ENCODE peak calls at places on chromosomes 5 and 9, in four cellular contexts. One of them, this sample, is unnamed.

GRCh38 chr9:93033541-93033940 is 25.0 kb upstream of the SUSD3 start:
- DNase-seq in HEK293T: no peak
- DNase-seq in K562: no peak
- DNase-seq in HepG2: no peak
- DNase-seq in this sample: no peak

GRCh38 chr5:74326571-74327338 is 313.8 kb downstream of the ENC1 start:
- DNase-seq in HEK293T: peak
- DNase-seq in K562: peak
- DNase-seq in HepG2: peak
- DNase-seq in this sample: peak

GRCh38 chr5:164013077-164013670 is 507.8 kb downstream of the MAT2B start:
- DNase-seq in K562: peak
- DNase-seq in HepG2: peak
- DNase-seq in HEK293T: peak
- DNase-seq in this sample: peak

GRCh38 chr5:8769631-8770030 is 776.2 kb downstream of the SEMA5A start:
- DNase-seq in HepG2: no peak
- DNase-seq in HEK293T: no peak
- DNase-seq in K562: no peak
- DNase-seq in this sample: no peak

GRCh38 chr5:163645421-163646416 is 140.3 kb downstream of the MAT2B start:
- DNase-seq in HepG2: no peak
- DNase-seq in HEK293T: no peak
- DNase-seq in K562: no peak
- DNase-seq in this sample: no peak

GRCh38 chr9:136346157-136346481 is 17.4 kb downstream of the DNLZ start:
- DNase-seq in HepG2: no peak
- DNase-seq in HEK293T: no peak
- DNase-seq in K562: no peak
- DNase-seq in this sample: no peak

GRCh38 chr5:103059525-103059924 is 60.4 kb downstream of the GIN1 start:
- DNase-seq in HepG2: no peak
- DNase-seq in K562: no peak
- DNase-seq in HEK293T: no peak
- DNase-seq in this sample: no peak

GRCh38 chr5:177468329-177469058 is 4.9 kb downstream of the DBN1 start:
- DNase-seq in HepG2: peak
- DNase-seq in HEK293T: no peak
- DNase-seq in K562: no peak
- DNase-seq in this sample: no peak

DNA sequence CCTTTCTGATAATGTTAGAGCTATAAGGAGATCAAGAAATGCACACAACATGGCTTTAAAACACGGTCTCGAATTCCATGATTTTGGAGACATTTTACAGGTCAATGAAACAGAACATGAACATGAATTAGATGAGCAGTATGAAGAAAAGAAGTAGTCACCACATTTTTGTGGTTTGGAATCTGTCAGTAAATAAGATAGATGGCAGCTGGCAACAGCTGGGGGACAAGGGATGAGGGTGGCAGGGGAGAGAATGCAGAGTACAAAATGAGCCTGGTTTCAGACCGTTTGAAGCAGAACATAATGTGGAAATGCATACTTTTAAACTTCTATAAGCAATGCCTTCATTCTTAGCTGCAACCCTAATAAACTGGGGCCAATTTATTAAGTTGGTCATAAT is 107.1 kb downstream of the OXCT1 start:
- DNase-seq in HEK293T: no peak
- DNase-seq in HepG2: no peak
- DNase-seq in K562: no peak
- DNase-seq in this sample: no peak
- TF ChIP-seq FOXK2 in HEK293T: no peak
- TF ChIP-seq FOXK2 in HepG2: no peak
- TF ChIP-seq FOXK2 in K562: no peak
- TF ChIP-seq FOXK2 in this sample: no peak

GRCh38 chr5:170963521-170963920 is 101.7 kb downstream of the RANBP17 start:
- DNase-seq in HepG2: no peak
- DNase-seq in K562: no peak
- DNase-seq in HEK293T: no peak
- DNase-seq in this sample: no peak
- TF ChIP-seq FOXK2 in HepG2: no peak
- TF ChIP-seq FOXK2 in K562: no peak
- TF ChIP-seq FOXK2 in HEK293T: no peak
- TF ChIP-seq FOXK2 in this sample: no peak

DNA sequence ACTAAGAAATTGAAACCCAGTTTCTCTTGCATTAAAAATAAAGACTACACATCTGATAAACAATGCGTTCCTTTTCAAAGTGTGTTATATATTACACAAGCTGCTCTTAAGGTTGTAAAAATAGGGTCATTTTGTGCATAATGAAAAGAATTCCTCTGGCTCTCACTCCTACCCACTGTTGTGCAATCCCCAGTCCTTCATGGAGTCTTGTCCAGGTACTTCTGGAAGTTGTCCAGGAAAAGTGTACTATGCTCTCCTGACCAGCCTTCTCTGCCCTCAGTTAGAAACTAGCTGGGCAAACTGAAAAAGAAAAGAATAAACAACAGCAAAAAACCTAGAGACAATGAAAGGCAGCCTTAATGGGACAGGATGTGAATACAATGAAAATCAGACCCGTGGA is 345.5 kb upstream of the PAPPA start:
- DNase-seq in HepG2: no peak
- DNase-seq in K562: no peak
- DNase-seq in HEK293T: no peak
- DNase-seq in this sample: no peak
- TF ChIP-seq FOXK2 in HepG2: no peak
- TF ChIP-seq FOXK2 in K562: no peak
- TF ChIP-seq FOXK2 in HEK293T: no peak
- TF ChIP-seq FOXK2 in this sample: no peak

GRCh38 chr5:59770953-59771352 is 122.6 kb downstream of the PDE4D start:
- DNase-seq in HepG2: no peak
- DNase-seq in K562: no peak
- DNase-seq in HEK293T: no peak
- DNase-seq in this sample: no peak

GRCh38 chr5:59767753-59768159 is 125.8 kb downstream of the PDE4D start:
- DNase-seq in HEK293T: no peak
- DNase-seq in K562: no peak
- DNase-seq in HepG2: no peak
- DNase-seq in this sample: no peak

GRCh38 chr5:59768204-59769040 is 125.1 kb downstream of the PDE4D start:
- DNase-seq in HepG2: peak
- DNase-seq in HEK293T: peak
- DNase-seq in K562: no peak
- DNase-seq in this sample: no peak

GRCh38 chr5:59769832-59770231 is 123.7 kb downstream of the PDE4D start:
- DNase-seq in K562: no peak
- DNase-seq in HEK293T: no peak
- DNase-seq in HepG2: no peak
- DNase-seq in this sample: no peak

GRCh38 chr5:59769041-59769360 is 124.5 kb downstream of the PDE4D start:
- DNase-seq in K562: no peak
- DNase-seq in HepG2: no peak
- DNase-seq in HEK293T: no peak
- DNase-seq in this sample: no peak
- TF ChIP-seq FOXK2 in K562: no peak
- TF ChIP-seq FOXK2 in HepG2: no peak
- TF ChIP-seq FOXK2 in HEK293T: no peak
- TF ChIP-seq FOXK2 in this sample: no peak

GRCh38 chr9:127838375-127839078 is 15.9 kb downstream of the ENG start:
- DNase-seq in HepG2: no peak
- DNase-seq in K562: no peak
- DNase-seq in HEK293T: no peak
- DNase-seq in this sample: no peak

GRCh38 chr9:127833555-127833954 is 20.9 kb downstream of the ENG start:
- DNase-seq in HepG2: no peak
- DNase-seq in K562: no peak
- DNase-seq in HEK293T: no peak
- DNase-seq in this sample: no peak

GRCh38 chr9:127835930-127836586 is 18.4 kb downstream of the ENG start:
- DNase-seq in K562: no peak
- DNase-seq in HEK293T: no peak
- DNase-seq in HepG2: no peak
- DNase-seq in this sample: no peak

GRCh38 chr9:127832248-127832647 is 22.2 kb downstream of the ENG start:
- DNase-seq in HEK293T: no peak
- DNase-seq in HepG2: no peak
- DNase-seq in K562: no peak
- DNase-seq in this sample: no peak

GRCh38 chr9:127837346-127837745 is 17.1 kb downstream of the ENG start:
- DNase-seq in HepG2: no peak
- DNase-seq in HEK293T: no peak
- DNase-seq in K562: no peak
- DNase-seq in this sample: no peak
- TF ChIP-seq FOXK2 in HepG2: no peak
- TF ChIP-seq FOXK2 in HEK293T: no peak
- TF ChIP-seq FOXK2 in K562: no peak
- TF ChIP-seq FOXK2 in this sample: no peak

This sample was measured in GM12878.